ENCODE peak calls at places on chromosome 6, in eight cellular contexts. O is type B pancreatic cell, N is cardiac muscle cell, Q is upper lobe of right lung, U is AG09309, J is OCI-LY7, I is adrenal gland, V is thoracic aorta. A is an unnamed sample.

GRCh38 chr6:9896806-9897205 is 518.1 kb downstream of the TFAP2A start:
- DNase-seq in J (no peak), O (no peak), I (no peak), Q (no peak), N (no peak), V (no peak), U (no peak), A (no peak)

GRCh38 chr6:169395080-169395805 is 141.6 kb upstream of the THBS2 start:
- DNase-seq in V (no peak), J (no peak), U (no peak), I (no peak), N (no peak), O (no peak), Q (no peak), A (no peak)

GRCh38 chr6:18392346-18392877 is 5.3 kb downstream of the RNF144B start:
- DNase-seq in V (no peak), Q (no peak), J (peak), N (no peak), I (no peak), U (no peak), O (no peak), A (no peak)

GRCh38 chr6:28803337-28803709 is 120.5 kb downstream of the TRIM27 start:
- DNase-seq in J (no peak), O (no peak), Q (no peak), N (no peak), U (no peak), I (no peak), V (no peak), A (no peak)

GRCh38 chr6:20564269-20564668 is 30.0 kb downstream of the CDKAL1 start:
- DNase-seq in U (no peak), I (no peak), Q (no peak), V (no peak), J (peak), O (no peak), N (peak), A (peak)

GRCh38 chr6:91500689-91501303 is 913.9 kb upstream of the MAP3K7 start:
- DNase-seq in Q (no peak), U (no peak), J (no peak), I (no peak), O (no peak), N (no peak), V (no peak), A (no peak)

GRCh38 chr6:136547336-136547735 is 2.9 kb downstream of the MAP7 start:
- DNase-seq in N (peak), Q (no peak), J (no peak), I (no peak), U (peak), O (no peak), V (no peak), A (peak)

GRCh38 chr6:29770286-29770685 is 47.1 kb downstream of the HLA-F start:
- DNase-seq in O (no peak), N (no peak), I (no peak), Q (no peak), J (no peak), U (no peak), V (no peak), A (no peak)

GRCh38 chr6:25314776-25315175 is 35.6 kb downstream of the CARMIL1 start:
- DNase-seq in Q (no peak), O (no peak), N (no peak), J (no peak), V (no peak), U (no peak), I (no peak), A (no peak)

GRCh38 chr6:31597006-31597405 is 4.2 kb upstream of the NCR3 start:
- DNase-seq in N (peak), Q (no peak), J (peak), O (no peak), V (no peak), U (no peak), I (no peak), A (peak)
- TF ChIP-seq CTCF in N (peak), Q (peak), J (peak), O (peak), V (peak), U (peak), I (no peak), A (peak)

DNA sequence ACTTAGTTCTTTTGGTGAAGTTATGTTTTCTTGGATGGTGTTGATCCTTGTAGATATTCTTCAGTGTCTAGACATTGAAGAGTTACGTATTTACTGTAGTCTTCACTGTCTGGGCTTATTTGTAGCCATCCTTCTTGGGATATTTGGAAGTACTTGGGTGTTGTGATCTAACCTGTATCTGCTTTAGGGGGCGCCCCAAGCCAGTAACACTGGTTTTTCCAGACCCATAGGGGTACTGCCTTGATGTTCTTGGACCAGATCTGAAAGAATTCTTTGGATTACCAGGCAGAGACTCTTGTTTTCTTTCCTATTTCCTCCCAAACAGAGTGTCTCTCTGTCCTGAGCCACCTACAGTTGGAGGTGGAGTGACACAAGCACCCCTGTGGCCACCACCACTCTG is 309.1 kb upstream of the IMPG1 start:
- DNase-seq in O (no peak), J (no peak), U (no peak), I (no peak), N (no peak), Q (no peak), V (no peak), A (no peak)
- TF ChIP-seq CTCF in O (no peak), J (no peak), U (no peak), I (no peak), N (no peak), Q (no peak), V (no peak), A (no peak)

DNA sequence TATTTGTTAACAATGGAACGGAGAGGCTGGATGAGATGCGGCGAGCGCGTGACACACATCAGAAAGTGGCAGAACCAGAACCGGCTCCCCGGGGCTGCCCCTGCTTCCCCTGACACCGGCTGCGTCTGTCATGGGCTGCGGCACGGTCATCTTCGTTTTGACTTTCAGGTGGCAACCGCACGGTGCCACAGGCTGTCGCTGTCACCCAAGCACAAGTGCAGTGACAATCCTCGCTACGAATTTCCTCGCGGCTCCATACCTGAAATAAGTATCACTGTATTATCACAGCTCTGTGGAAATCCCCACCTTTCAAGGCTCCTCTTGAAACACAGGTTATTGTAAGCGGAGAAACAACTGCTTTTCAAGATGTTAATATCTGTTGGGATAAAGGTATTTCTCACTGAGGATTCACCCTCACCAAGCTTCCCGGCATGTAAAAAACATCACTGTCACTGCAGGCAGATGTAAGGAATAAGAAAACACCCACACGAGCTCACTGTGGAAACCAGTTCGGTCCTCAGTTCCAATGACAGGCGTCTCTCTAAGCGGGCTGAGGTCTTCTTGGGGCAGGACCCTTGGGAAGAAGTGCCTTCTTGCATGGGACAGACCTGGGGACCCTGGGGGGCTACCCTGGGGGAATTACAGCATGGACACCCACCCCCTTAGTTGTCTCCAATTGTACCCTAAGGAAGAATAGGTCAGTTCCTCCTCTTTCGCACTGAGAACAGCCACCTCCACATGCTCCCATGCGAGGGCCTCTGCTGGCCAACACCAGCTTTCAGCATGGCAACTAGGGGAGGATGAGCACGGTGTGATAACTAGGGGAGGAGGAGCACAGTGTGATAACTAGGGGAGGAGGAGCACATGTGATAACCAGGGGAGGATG is 86.3 kb downstream of the DACT2 start:
- DNase-seq in O (no peak), I (no peak), U (no peak), N (peak), J (no peak), Q (no peak), V (no peak), A (no peak)
- TF ChIP-seq CTCF in O (no peak), I (no peak), U (no peak), N (peak), J (no peak), Q (no peak), V (no peak), A (no peak)

GRCh38 chr6:149423946-149424440 is 23.9 kb downstream of the SUMO4 start:
- DNase-seq in J (no peak), Q (no peak), V (no peak), N (no peak), U (no peak), O (no peak), I (no peak), A (no peak)
- TF ChIP-seq CTCF in J (no peak), Q (no peak), V (no peak), N (no peak), U (no peak), O (no peak), I (no peak), A (no peak)

GRCh38 chr6:41334482-41335023 is 855 bp upstream of the NCR2 start:
- DNase-seq in I (no peak), O (no peak), Q (no peak), J (peak), U (no peak), N (no peak), V (no peak), A (no peak)
- TF ChIP-seq CTCF in I (no peak), O (peak), Q (no peak), J (peak), U (peak), N (peak), V (no peak), A (peak)

DNA sequence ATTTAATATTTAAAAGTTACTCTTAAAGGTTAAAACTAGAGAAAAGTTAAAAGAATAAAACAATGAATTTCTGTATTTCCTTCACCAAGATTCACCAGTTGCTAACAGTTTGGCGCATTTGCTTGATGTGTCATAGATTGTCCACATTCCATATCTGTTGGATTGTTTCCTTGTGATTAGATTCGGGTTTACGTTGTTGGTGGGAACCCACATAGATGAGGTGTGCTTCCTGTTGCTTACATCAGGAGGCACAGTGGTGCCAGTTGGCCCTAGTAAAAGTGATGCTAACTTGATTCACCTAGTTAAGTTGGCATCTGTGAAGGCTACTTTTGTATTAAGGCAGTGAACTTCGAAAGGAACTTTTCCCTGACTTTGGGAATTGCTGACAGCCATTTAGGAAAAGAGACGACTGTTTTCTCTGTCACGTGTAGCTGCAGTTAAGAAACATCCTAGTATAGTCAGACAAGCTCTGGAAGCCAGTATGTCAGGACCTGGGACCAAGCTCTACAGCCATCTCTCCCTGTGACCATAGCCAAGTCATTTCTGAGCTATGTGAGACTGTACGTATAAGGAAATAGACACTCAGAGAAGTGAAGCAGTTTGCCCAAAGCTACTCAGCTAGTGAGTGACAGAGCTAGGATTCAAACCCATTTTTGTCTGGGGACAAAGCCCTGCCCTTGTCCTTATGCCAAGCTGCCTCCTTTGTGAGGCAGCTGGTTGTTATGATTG is 49.0 kb downstream of the PPARD start:
- DNase-seq in O (no peak), U (peak), J (no peak), V (no peak), N (peak), Q (no peak), I (no peak), A (peak)
- TF ChIP-seq CTCF in O (no peak), U (no peak), J (no peak), V (no peak), N (no peak), Q (no peak), I (no peak), A (peak)

GRCh38 chr6:135183532-135184440 is 2.7 kb downstream of the MYB start:
- DNase-seq in I (peak), O (no peak), U (no peak), J (peak), Q (peak), N (peak), V (no peak), A (no peak)
- TF ChIP-seq CTCF in I (no peak), O (peak), U (peak), J (peak), Q (peak), N (peak), V (no peak), A (peak)